ENCODE peak calls at places on chromosomes 7 and 10, in nine cellular contexts. Q, Y, W, S, U, P, Z, V and H are unnamed samples.

GRCh38 chr10:1149793-1150637 is 93.8 kb downstream of the WDR37 start:
- DNase-seq in Q (no peak), Y (no peak), W (peak), S (no peak), U (no peak), P (no peak), Z (no peak), V (peak), H (no peak)

GRCh38 chr7:45031829-45032228 is 31.8 kb downstream of the CCM2 start:
- DNase-seq in Q (no peak), Y (no peak), W (no peak), S (no peak), U (no peak), P (no peak), Z (no peak), V (no peak), H (no peak)

GRCh38 chr7:96861-97260 is 95.5 kb upstream of the FAM20C start:
- DNase-seq in Q (no peak), Y (no peak), W (no peak), S (no peak), U (no peak), P (no peak), Z (no peak), V (no peak), H (no peak)

GRCh38 chr10:4333474-4333894 is 492.5 kb upstream of the AKR1E2 start:
- DNase-seq in Q (no peak), Y (no peak), W (no peak), S (no peak), U (no peak), P (no peak), Z (no peak), V (no peak), H (no peak)

GRCh38 chr10:49446031-49446430 is 50.1 kb upstream of the DRGX start:
- DNase-seq in Q (no peak), Y (no peak), W (no peak), S (peak), U (no peak), P (no peak), Z (peak), V (no peak), H (peak)

GRCh38 chr7:13800694-13801448 is 188.6 kb downstream of the ETV1 start:
- DNase-seq in Q (peak), Y (peak), W (no peak), S (peak), U (no peak), P (peak), Z (peak), V (no peak), H (peak)

GRCh38 chr7:103955985-103956384 is 33.5 kb downstream of the RELN start:
- DNase-seq in Q (no peak), Y (no peak), W (no peak), S (no peak), U (no peak), P (no peak), Z (no peak), V (no peak), H (no peak)

GRCh38 chr10:87761892-87762291 is 56.1 kb downstream of the ATAD1 start:
- DNase-seq in Q (peak), Y (no peak), W (peak), S (peak), U (no peak), P (peak), Z (peak), V (no peak), H (peak)

GRCh38 chr7:148909560-148909959 is 25.5 kb upstream of the EZH2 start:
- DNase-seq in Q (no peak), Y (no peak), W (no peak), S (no peak), U (no peak), P (peak), Z (no peak), V (no peak), H (no peak)

GRCh38 chr10:29647483-29647882 is 12.7 kb upstream of the SVIL start:
- DNase-seq in Q (no peak), Y (no peak), W (no peak), S (no peak), U (no peak), P (no peak), Z (no peak), V (no peak), H (no peak)

GRCh38 chr7:44064791-44065430 is 456 bp downstream of the PGAM2 start:
- DNase-seq in Q (no peak), Y (no peak), W (no peak), S (no peak), U (no peak), P (no peak), Z (no peak), V (peak), H (no peak)

GRCh38 chr10:71857934-71858890 is 7.2 kb upstream of the PSAP start:
- DNase-seq in Q (no peak), Y (no peak), W (no peak), S (no peak), U (peak), P (no peak), Z (no peak), V (peak), H (no peak)

DNA sequence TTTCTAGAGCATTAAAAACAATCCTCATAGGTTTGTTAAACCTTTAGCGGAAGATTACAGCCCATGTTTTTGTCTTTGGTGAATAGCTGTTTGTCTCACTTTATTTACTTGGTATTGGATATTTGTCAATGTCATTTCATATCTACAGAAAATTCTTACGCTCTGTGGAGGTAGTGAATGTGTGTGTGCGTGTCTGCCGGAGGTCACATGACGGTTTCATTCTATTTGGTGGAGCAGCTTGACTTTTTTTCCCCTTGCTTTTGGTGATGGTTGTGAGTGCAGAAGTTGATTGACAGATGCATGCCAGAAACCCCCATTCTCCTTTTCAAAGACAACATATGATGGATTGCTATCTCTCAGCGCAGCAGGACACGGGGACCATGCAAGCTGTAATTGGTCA is at the start of gene POU6F2:
- DNase-seq in Q (no peak), Y (no peak), W (no peak), S (no peak), U (no peak), P (no peak), Z (no peak), V (no peak), H (no peak)
- H3K4me3 ChIP-seq in Q (no peak), Y (no peak), W (no peak), S (no peak), U (no peak), P (no peak), Z (no peak), V (no peak), H (no peak)

DNA sequence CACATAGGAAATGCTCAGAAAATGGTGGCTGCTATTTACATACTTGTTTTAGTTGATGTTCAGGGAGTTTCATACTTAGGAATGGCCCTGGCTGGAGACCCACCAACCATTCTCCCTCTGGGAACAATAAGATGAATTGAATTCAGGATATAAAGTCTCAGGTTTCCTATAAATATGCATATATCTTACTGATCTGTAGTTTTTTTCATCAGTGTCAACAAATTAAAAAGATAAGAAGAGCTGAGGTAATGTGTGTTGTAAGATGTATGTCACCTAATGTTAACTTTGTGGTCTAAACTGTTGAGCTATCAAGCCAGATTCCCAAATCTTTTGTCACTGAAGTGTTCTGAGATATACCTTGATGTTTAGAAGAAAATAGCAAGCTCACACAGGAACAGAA is 457.5 kb downstream of the MAGI2 start:
- DNase-seq in Q (no peak), Y (no peak), W (no peak), S (no peak), U (no peak), P (no peak), Z (no peak), V (no peak), H (no peak)
- TF ChIP-seq CTCF in Q (no peak), Y (no peak), W (no peak), S (no peak), U (no peak), P (no peak), Z (no peak), V (no peak), H (no peak)

DNA sequence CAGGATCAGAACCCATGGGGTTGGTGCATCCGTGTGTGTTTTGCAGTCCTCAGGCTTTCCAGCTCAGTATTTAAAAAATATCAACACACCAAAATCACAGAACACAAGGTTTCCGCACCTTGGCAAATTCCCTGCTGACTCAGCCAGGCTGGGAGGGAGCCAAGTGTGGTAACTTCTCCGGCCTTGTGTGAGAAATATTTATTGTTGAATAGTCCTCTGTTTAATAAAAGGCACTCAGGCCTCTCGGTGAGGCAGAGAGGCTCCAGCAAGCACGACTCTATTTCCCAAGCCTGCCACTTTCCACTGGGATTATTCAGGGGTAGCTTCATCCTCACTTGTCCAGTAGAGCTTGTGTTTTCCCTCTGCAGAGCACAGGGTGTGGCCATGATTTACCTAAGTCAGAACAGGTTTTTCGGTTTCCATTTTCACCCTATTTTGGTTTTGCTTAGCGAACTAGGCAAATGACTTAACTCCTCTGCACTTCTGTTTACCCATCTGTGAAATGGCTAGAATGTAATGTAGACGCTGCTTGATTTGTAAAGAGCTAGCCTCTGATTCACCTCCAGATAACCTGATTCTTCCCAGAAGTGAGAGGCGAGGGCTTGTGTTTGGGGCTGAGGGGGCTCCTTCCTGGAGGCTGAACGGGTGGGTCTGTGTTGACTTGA is 13.0 kb upstream of the CHST15 start:
- DNase-seq in Q (peak), Y (peak), W (peak), S (peak), U (no peak), P (peak), Z (peak), V (peak), H (peak)
- H3K4me3 ChIP-seq in Q (no peak), Y (no peak), W (no peak), S (no peak), U (no peak), P (no peak), Z (no peak), V (no peak), H (no peak)

DNA sequence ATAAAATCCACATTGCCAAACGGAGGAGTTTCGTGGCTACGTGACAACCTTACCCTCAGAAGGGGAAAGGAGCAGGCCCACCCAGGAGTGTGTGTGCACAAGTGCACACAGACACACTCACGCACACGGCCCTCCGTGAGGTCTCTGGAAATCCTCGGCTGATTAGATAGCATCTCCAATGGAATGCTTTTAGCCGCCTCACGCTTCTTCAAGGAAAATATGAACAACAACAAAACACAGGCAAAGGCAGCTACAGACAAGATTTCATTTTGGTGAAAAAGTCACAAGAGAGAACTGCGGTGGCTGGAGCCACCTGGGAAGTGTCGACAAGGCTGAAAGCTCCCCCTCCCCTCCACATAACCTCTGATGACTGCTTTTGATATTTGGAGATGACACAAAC is 391.8 kb upstream of the MKI67 start:
- DNase-seq in Q (no peak), Y (no peak), W (no peak), S (no peak), U (no peak), P (no peak), Z (no peak), V (no peak), H (no peak)
- TF ChIP-seq CTCF in Q (no peak), Y (no peak), W (no peak), S (no peak), U (no peak), P (no peak), Z (no peak), V (no peak), H (no peak)

DNA sequence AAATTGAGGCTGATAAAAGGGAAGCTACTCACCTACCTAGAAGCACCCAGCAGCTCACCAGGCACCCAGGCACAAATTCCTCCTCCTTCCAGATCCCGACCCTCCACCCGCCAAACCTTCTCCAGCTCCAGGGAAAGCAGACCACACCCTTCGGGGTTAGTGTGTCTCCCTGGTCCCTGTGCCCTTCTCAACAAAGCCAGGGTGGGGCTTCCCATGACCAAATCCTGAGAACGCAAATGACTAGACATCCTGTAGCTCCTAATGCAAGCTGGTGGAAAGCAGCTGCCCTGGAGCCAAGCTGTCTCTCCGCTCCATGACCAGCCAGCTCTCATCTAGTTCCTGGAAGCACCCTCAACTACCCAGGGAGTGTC is 4.4 kb downstream of the TBX20 start:
- DNase-seq in Q (no peak), Y (no peak), W (no peak), S (no peak), U (peak), P (no peak), Z (no peak), V (no peak), H (no peak)
- H3K4me3 ChIP-seq in Q (no peak), Y (no peak), W (no peak), S (no peak), U (peak), P (no peak), Z (no peak), V (no peak), H (no peak)

DNA sequence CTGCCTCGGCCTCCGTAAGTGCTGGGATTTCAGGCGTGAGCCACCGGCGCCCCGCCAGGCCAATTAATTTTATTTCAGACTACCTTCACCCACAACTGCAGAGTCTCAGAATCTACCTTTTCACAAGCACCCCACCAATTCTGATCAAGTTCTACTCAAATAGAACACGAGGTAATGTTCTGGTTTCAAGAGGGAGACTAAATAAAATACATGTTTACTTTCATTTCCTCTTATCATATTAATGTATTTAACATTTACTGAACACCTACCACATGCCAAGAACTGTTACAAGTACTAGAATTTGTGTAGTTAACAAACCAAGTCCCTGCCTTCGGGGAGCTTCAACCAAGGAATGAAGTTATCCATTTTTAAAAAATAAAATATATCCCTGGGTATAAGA is 25.5 kb upstream of the RGS10 start:
- DNase-seq in Q (no peak), Y (no peak), W (no peak), S (no peak), U (no peak), P (no peak), Z (no peak), V (no peak), H (no peak)
- TF ChIP-seq CTCF in Q (no peak), Y (no peak), W (no peak), S (no peak), U (no peak), P (no peak), Z (no peak), V (no peak), H (no peak)

GRCh38 chr10:31464552-31464951 is 145.5 kb downstream of the ZEB1 start:
- DNase-seq in Q (no peak), Y (no peak), W (no peak), S (no peak), U (no peak), P (no peak), Z (no peak), V (no peak), H (no peak)

GRCh38 chr10:31460242-31460641 is 141.2 kb downstream of the ZEB1 start:
- DNase-seq in Q (no peak), Y (no peak), W (no peak), S (no peak), U (no peak), P (no peak), Z (no peak), V (no peak), H (no peak)

GRCh38 chr10:31456463-31456862 is 137.4 kb downstream of the ZEB1 start:
- DNase-seq in Q (no peak), Y (no peak), W (no peak), S (no peak), U (no peak), P (no peak), Z (no peak), V (no peak), H (peak)

GRCh38 chr10:31457858-31458257 is 138.8 kb downstream of the ZEB1 start:
- DNase-seq in Q (no peak), Y (no peak), W (no peak), S (no peak), U (no peak), P (no peak), Z (no peak), V (no peak), H (peak)

DNA sequence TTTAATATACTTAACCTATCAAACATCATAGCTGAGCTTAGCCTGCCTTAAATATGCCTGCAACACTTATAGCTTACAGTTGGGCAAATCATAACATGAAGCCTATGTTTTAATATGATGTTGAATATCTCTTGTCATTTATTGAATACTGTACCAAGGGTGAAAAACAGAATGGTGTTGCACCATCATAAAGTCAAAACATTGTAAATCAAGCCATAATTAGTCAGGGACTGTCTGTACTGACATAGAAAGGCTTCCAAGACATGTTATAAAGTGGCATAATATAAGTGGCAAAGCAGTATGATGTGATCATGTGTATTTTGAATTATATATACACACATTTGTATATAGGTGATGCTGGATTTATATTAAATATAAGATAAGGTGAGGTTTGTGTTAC is 140.0 kb downstream of the ZEB1 start:
- DNase-seq in Q (no peak), Y (no peak), W (no peak), S (no peak), U (no peak), P (no peak), Z (no peak), V (no peak), H (peak)
- H3K4me3 ChIP-seq in Q (no peak), Y (no peak), W (no peak), S (no peak), U (no peak), P (no peak), Z (no peak), V (no peak), H (no peak)

DNA sequence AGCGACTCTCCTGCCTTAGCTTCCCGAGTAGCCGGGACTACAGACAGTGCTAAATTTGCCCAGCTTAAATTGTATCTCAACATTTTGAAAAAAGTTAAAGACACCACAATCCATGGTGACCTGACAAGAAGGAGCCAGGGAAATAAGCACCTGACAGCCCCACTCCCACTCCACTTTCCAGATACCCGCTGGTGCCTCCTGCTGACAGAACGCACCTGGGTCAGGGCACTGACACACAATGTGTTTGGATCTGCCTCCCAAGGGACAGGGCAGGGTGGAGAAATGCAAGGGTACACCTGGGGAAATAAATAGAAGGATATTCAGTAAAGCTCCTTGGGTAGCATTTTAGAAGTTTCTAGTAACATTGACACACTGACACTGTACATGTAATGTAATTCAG is 58.9 kb upstream of the OPN4 start:
- DNase-seq in Q (no peak), Y (no peak), W (no peak), S (no peak), U (no peak), P (no peak), Z (no peak), V (no peak), H (no peak)
- TF ChIP-seq CTCF in Q (no peak), Y (no peak), W (no peak), S (no peak), U (no peak), P (no peak), Z (no peak), V (no peak), H (no peak)